ENCODE peak calls at places on chromosome 9, in four cellular contexts. One of them, this sample, is unnamed.

GRCh38 chr9:38370231-38370630 is 22.3 kb upstream of the ALDH1B1 start:
- DNase-seq in AML-193: no peak
- DNase-seq in HCT116: no peak
- DNase-seq in H4: no peak
- DNase-seq in this sample: no peak

GRCh38 chr9:79940919-79941318 is 369.2 kb downstream of the TLE4 start:
- DNase-seq in AML-193: no peak
- DNase-seq in HCT116: no peak
- DNase-seq in H4: no peak
- DNase-seq in this sample: no peak

GRCh38 chr9:2613730-2614271 is 7.8 kb upstream of the VLDLR start:
- DNase-seq in AML-193: no peak
- DNase-seq in HCT116: no peak
- DNase-seq in H4: no peak
- DNase-seq in this sample: no peak

GRCh38 chr9:114505187-114506081 is at the start of gene WHRN:
- DNase-seq in AML-193: peak; percentile 57
- DNase-seq in HCT116: peak; percentile 60
- DNase-seq in H4: peak; percentile 83
- DNase-seq in this sample: peak; percentile 86

GRCh38 chr9:84315278-84315877 is 25.2 kb downstream of the SLC28A3 start:
- DNase-seq in AML-193: peak; percentile 40
- DNase-seq in HCT116: peak; percentile 61
- DNase-seq in H4: peak; percentile 42
- DNase-seq in this sample: peak; percentile 45

GRCh38 chr9:116355153-116355827 is 201.7 kb downstream of the PAPPA start:
- DNase-seq in AML-193: no peak
- DNase-seq in HCT116: no peak
- DNase-seq in H4: peak; percentile 9
- DNase-seq in this sample: no peak

GRCh38 chr9:81071108-81071507 is 618.2 kb downstream of the TLE1 start:
- DNase-seq in AML-193: no peak
- DNase-seq in HCT116: no peak
- DNase-seq in H4: peak; percentile 21
- DNase-seq in this sample: no peak

GRCh38 chr9:18238752-18239151 is 235.2 kb upstream of the ADAMTSL1 start:
- DNase-seq in AML-193: no peak
- DNase-seq in HCT116: no peak
- DNase-seq in H4: no peak
- DNase-seq in this sample: no peak

GRCh38 chr9:95167998-95168397 is 149.5 kb downstream of the FANCC start:
- DNase-seq in AML-193: peak; percentile 41
- DNase-seq in HCT116: peak; percentile 61
- DNase-seq in H4: peak; percentile 80
- DNase-seq in this sample: peak; percentile 22

GRCh38 chr9:6052520-6052919 is 37.1 kb upstream of the RANBP6 start:
- DNase-seq in AML-193: no peak
- DNase-seq in HCT116: no peak
- DNase-seq in H4: no peak
- DNase-seq in this sample: no peak

GRCh38 chr9:113186241-113186755 is 34.8 kb downstream of the FKBP15 start:
- DNase-seq in AML-193: no peak
- DNase-seq in HCT116: no peak
- DNase-seq in H4: no peak
- DNase-seq in this sample: no peak

GRCh38 chr9:87540444-87541105 is 42.9 kb downstream of the DAPK1 start:
- DNase-seq in AML-193: no peak
- DNase-seq in HCT116: no peak
- DNase-seq in H4: no peak
- DNase-seq in this sample: no peak

GRCh38 chr9:6733831-6734230 is 23.9 kb upstream of the KDM4C start:
- DNase-seq in AML-193: no peak
- DNase-seq in HCT116: no peak
- DNase-seq in H4: no peak
- DNase-seq in this sample: no peak

GRCh38 chr9:136267261-136268111 is 21.9 kb upstream of the QSOX2 start:
- DNase-seq in AML-193: peak; percentile 64
- DNase-seq in HCT116: peak; percentile 56
- DNase-seq in H4: no peak
- DNase-seq in this sample: peak; percentile 93

GRCh38 chr9:714675-715074 is 126.8 kb upstream of the DMRT1 start:
- DNase-seq in AML-193: no peak
- DNase-seq in HCT116: no peak
- DNase-seq in H4: no peak
- DNase-seq in this sample: no peak

GRCh38 chr9:137313956-137314560 is 12.0 kb upstream of the NRARP start:
- DNase-seq in AML-193: no peak
- DNase-seq in HCT116: no peak
- DNase-seq in H4: no peak
- DNase-seq in this sample: no peak

GRCh38 chr9:78745331-78745730 is 448.4 kb downstream of the PSAT1 start:
- DNase-seq in AML-193: no peak
- DNase-seq in HCT116: no peak
- DNase-seq in H4: no peak
- DNase-seq in this sample: no peak